ENCODE peak calls at places on chromosomes 7 and 10, in five cellular contexts. C, F, E, I and Z are unnamed samples.

GRCh38 chr7:95577137-95577536 is 19.2 kb downstream of the PDK4 start:
- DNase-seq in C (no peak), F (no peak), E (no peak), I (no peak), Z (no peak)

GRCh38 chr7:80127412-80128150 is 7.0 kb upstream of the GNAI1 start:
- DNase-seq in C (no peak), F (peak), E (no peak), I (no peak), Z (no peak)

GRCh38 chr7:27670177-27670576 is 7.5 kb upstream of the HIBADH start:
- DNase-seq in C (no peak), F (no peak), E (no peak), I (no peak), Z (no peak)

GRCh38 chr7:16916111-16916639 is 34.4 kb upstream of the AGR3 start:
- DNase-seq in C (no peak), F (no peak), E (no peak), I (no peak), Z (no peak)

GRCh38 chr10:15278786-15279185 is 92.3 kb downstream of the FAM171A1 start:
- DNase-seq in C (no peak), F (no peak), E (no peak), I (no peak), Z (no peak)

GRCh38 chr10:17265468-17265867 is 37.4 kb downstream of the VIM start:
- DNase-seq in C (no peak), F (no peak), E (no peak), I (no peak), Z (no peak)

GRCh38 chr10:326350-326749 is 191.1 kb downstream of the ZMYND11 start:
- DNase-seq in C (no peak), F (no peak), E (no peak), I (no peak), Z (no peak)

GRCh38 chr7:29987083-29987482 is 2.5 kb downstream of the SCRN1 start:
- DNase-seq in C (no peak), F (no peak), E (no peak), I (no peak), Z (no peak)

GRCh38 chr10:121791761-121792160 is 136.1 kb downstream of the ATE1 start:
- DNase-seq in C (no peak), F (no peak), E (no peak), I (no peak), Z (no peak)

GRCh38 chr7:132532237-132532734 is 44.0 kb downstream of the PLXNA4 start:
- DNase-seq in C (no peak), F (no peak), E (no peak), I (no peak), Z (no peak)

GRCh38 chr7:27189560-27190283 is 4.7 kb upstream of the HOXA11 start:
- DNase-seq in C (no peak), F (no peak), E (no peak), I (no peak), Z (peak)

GRCh38 chr10:61904711-61905445 is 3.4 kb downstream of the ARID5B start:
- DNase-seq in C (no peak), F (no peak), E (peak), I (peak), Z (no peak)

GRCh38 chr10:60627778-60628773 is 150.2 kb upstream of the CDK1 start:
- DNase-seq in C (no peak), F (no peak), E (no peak), I (no peak), Z (no peak)

GRCh38 chr10:88680958-88681357 is 16.7 kb downstream of the LIPF start:
- DNase-seq in C (no peak), F (no peak), E (no peak), I (no peak), Z (no peak)

GRCh38 chr10:117496031-117496430 is 46.5 kb upstream of the EMX2 start:
- DNase-seq in C (no peak), F (no peak), E (no peak), I (no peak), Z (no peak)

GRCh38 chr10:125535559-125535958 is 147.4 kb downstream of the TEX36 start:
- DNase-seq in C (no peak), F (no peak), E (no peak), I (no peak), Z (no peak)

GRCh38 chr7:38664972-38665371 is 33.8 kb upstream of the AMPH start:
- DNase-seq in C (no peak), F (no peak), E (no peak), I (no peak), Z (no peak)

GRCh38 chr10:30752481-30752881 is 122.9 kb upstream of the LYZL2 start:
- DNase-seq in C (no peak), F (no peak), E (no peak), I (no peak), Z (no peak)

GRCh38 chr10:57119690-57120089 is 758.6 kb upstream of the ZWINT start:
- DNase-seq in C (no peak), F (no peak), E (no peak), I (no peak), Z (no peak)

GRCh38 chr10:70139997-70140250 is 6.6 kb downstream of the TYSND1 start:
- DNase-seq in C (no peak), F (no peak), E (no peak), I (no peak), Z (no peak)

GRCh38 chr10:49361178-49361554 is 34.7 kb downstream of the DRGX start:
- DNase-seq in C (no peak), F (no peak), E (no peak), I (no peak), Z (no peak)

GRCh38 chr10:104123397-104123796 is 1.4 kb downstream of the SFR1 start:
- DNase-seq in C (no peak), F (no peak), E (no peak), I (no peak), Z (no peak)

GRCh38 chr10:48475943-48476278 is 129.0 kb downstream of the ARHGAP22 start:
- DNase-seq in C (no peak), F (no peak), E (no peak), I (no peak), Z (no peak)

GRCh38 chr10:130472236-130472635 is 336.0 kb downstream of the GLRX3 start:
- DNase-seq in C (no peak), F (no peak), E (no peak), I (no peak), Z (no peak)

GRCh38 chr7:67522504-67522903 is 525.9 kb downstream of the TYW1 start:
- DNase-seq in C (no peak), F (no peak), E (no peak), I (no peak), Z (no peak)

GRCh38 chr7:108108131-108108530 is 22.0 kb downstream of the LAMB4 start:
- DNase-seq in C (no peak), F (no peak), E (no peak), I (no peak), Z (no peak)

GRCh38 chr10:18214692-18215563 is 74.7 kb downstream of the CACNB2 start:
- DNase-seq in C (no peak), F (peak), E (no peak), I (no peak), Z (no peak)

GRCh38 chr7:143405158-143405557 is 3.5 kb downstream of the EPHA1 start:
- DNase-seq in C (no peak), F (no peak), E (no peak), I (no peak), Z (no peak)

GRCh38 chr7:8277394-8277982 is 15.5 kb upstream of the ICA1 start:
- DNase-seq in C (no peak), F (no peak), E (no peak), I (no peak), Z (no peak)

GRCh38 chr7:2171855-2172254 is 60.9 kb downstream of the MAD1L1 start:
- DNase-seq in C (no peak), F (no peak), E (no peak), I (no peak), Z (no peak)

GRCh38 chr10:113576853-113577252 is 24.0 kb downstream of the HABP2 start:
- DNase-seq in C (no peak), F (no peak), E (no peak), I (no peak), Z (no peak)

GRCh38 chr10:63644398-63645142 is 123.4 kb downstream of the REEP3 start:
- DNase-seq in C (no peak), F (no peak), E (no peak), I (no peak), Z (no peak)

GRCh38 chr7:29091722-29092121 is 54.6 kb downstream of the CPVL start:
- DNase-seq in C (no peak), F (no peak), E (no peak), I (no peak), Z (no peak)

GRCh38 chr10:102593074-102593803 is 51.0 kb upstream of the TRIM8 start:
- DNase-seq in C (no peak), F (no peak), E (no peak), I (no peak), Z (no peak)